ENCODE peak calls at places on chromosomes 2 and 18, in six cellular contexts. M is dorsolateral prefrontal cortex, R is cardiac fibroblast, H is A549, Z is upper lobe of right lung, G is MM.1S. Y is an unnamed sample.

GRCh38 chr2:197328461-197328860 is 17.9 kb upstream of the ANKRD44 start:
- DNase-seq in Z (no peak), R (no peak), G (no peak), H (no peak), M (no peak), Y (no peak)

GRCh38 chr2:239024226-239024625 is 176.3 kb downstream of the TWIST2 start:
- DNase-seq in M (no peak), H (no peak), Z (peak; percentile 45), G (no peak), R (no peak), Y (no peak)

GRCh38 chr18:46386788-46387187 is 270.2 kb downstream of the LOXHD1 start:
- DNase-seq in Z (no peak), H (no peak), R (peak; percentile 3), G (no peak), M (peak; percentile 49), Y (no peak)

GRCh38 chr2:30404354-30405265 is 42.4 kb upstream of the LCLAT1 start:
- DNase-seq in G (no peak), Z (no peak), R (peak; percentile 36), H (no peak), M (peak; percentile 31), Y (no peak)

GRCh38 chr2:195532255-195532627 is 124.8 kb upstream of the SLC39A10 start:
- DNase-seq in H (no peak), Z (no peak), M (no peak), R (no peak), G (no peak), Y (no peak)

GRCh38 chr2:144325086-144325485 is 194.8 kb downstream of the ZEB2 start:
- DNase-seq in H (no peak), Z (no peak), G (no peak), R (no peak), M (no peak), Y (peak; percentile 45)

GRCh38 chr2:236754234-236754924 is 184.8 kb downstream of the ACKR3 start:
- DNase-seq in G (no peak), M (no peak), Z (no peak), H (no peak), R (no peak), Y (no peak)

GRCh38 chr2:151757861-151758260 is 23.6 kb upstream of the NEB start:
- DNase-seq in Z (no peak), M (no peak), H (no peak), G (no peak), R (peak; percentile 55), Y (no peak)

GRCh38 chr2:70964596-70965386 is 13.6 kb upstream of the ANKRD53 start:
- DNase-seq in R (peak; percentile 75), M (peak; percentile 62), H (peak; percentile 80), Z (peak; percentile 84), G (peak; percentile 82), Y (no peak)

GRCh38 chr2:233799087-233799665 is 21.0 kb downstream of the MROH2A start:
- DNase-seq in M (no peak), Z (no peak), G (no peak), H (no peak), R (no peak), Y (no peak)

GRCh38 chr2:85852979-85853498 is 35.8 kb downstream of the ST3GAL5 start:
- DNase-seq in H (no peak), G (no peak), R (no peak), Z (no peak), M (peak; percentile 24), Y (no peak)

GRCh38 chr2:201793631-201794030 is 12.7 kb upstream of the CDK15 start:
- DNase-seq in R (no peak), M (no peak), H (no peak), G (no peak), Z (no peak), Y (no peak)

GRCh38 chr18:25033747-25034471 is 318.1 kb downstream of the ZNF521 start:
- DNase-seq in M (no peak), R (no peak), H (no peak), Z (no peak), G (no peak), Y (no peak)

GRCh38 chr18:75824661-75825060 is 397.2 kb upstream of the SMIM21 start:
- DNase-seq in H (no peak), Z (no peak), M (no peak), G (no peak), R (no peak), Y (no peak)

GRCh38 chr2:61249521-61250071 is 87.6 kb downstream of the C2orf74 start:
- DNase-seq in R (no peak), H (no peak), M (no peak), G (no peak), Z (no peak), Y (no peak)

GRCh38 chr2:149598014-149598395 is 10.4 kb upstream of the MMADHC start:
- DNase-seq in Z (no peak), R (peak; percentile 38), H (no peak), M (no peak), G (no peak), Y (peak; percentile 46)

GRCh38 chr18:78977627-78978271 is 1.9 kb upstream of the SALL3 start:
- DNase-seq in R (no peak), M (no peak), H (no peak), G (no peak), Z (no peak), Y (no peak)

GRCh38 chr2:188292446-188293239 is 969 bp downstream of the GULP1 start:
- DNase-seq in M (peak; percentile 22), Z (peak; percentile 87), G (no peak), H (peak; percentile 30), R (peak; percentile 81), Y (peak; percentile 66)

GRCh38 chr2:130834091-130834922 is 2.4 kb upstream of the ARHGEF4 start:
- DNase-seq in H (no peak), Z (peak; percentile 46), R (peak; percentile 5), M (no peak), G (no peak), Y (peak; percentile 51)

GRCh38 chr2:43391877-43392214 is 165.4 kb upstream of the ZFP36L2 start:
- DNase-seq in R (peak; percentile 66), G (no peak), H (no peak), Z (no peak), M (no peak), Y (no peak)

GRCh38 chr18:50079571-50080295 is 115.2 kb downstream of the MYO5B start:
- DNase-seq in Z (peak; percentile 68), H (no peak), M (peak; percentile 29), R (no peak), G (no peak), Y (no peak)

GRCh38 chr18:48777026-48777736 is 173.6 kb downstream of the SMAD7 start:
- DNase-seq in M (peak; percentile 60), Z (peak; percentile 86), H (peak; percentile 72), G (peak; percentile 68), R (peak; percentile 59), Y (peak; percentile 36)

GRCh38 chr2:219060821-219061791 is at the start of gene IHH:
- DNase-seq in R (no peak), M (no peak), H (no peak), G (no peak), Z (peak; percentile 77), Y (no peak)

GRCh38 chr2:172251231-172251630 is 148.5 kb upstream of the DLX2 start:
- DNase-seq in H (no peak), R (peak; percentile 32), M (no peak), G (no peak), Z (no peak), Y (no peak)

GRCh38 chr2:164812378-164812777 is 29.2 kb downstream of the COBLL1 start:
- DNase-seq in R (no peak), Z (no peak), M (no peak), G (no peak), H (no peak), Y (no peak)

GRCh38 chr2:225367482-225367881 is 32.0 kb upstream of the NYAP2 start:
- DNase-seq in G (no peak), H (no peak), R (no peak), Z (no peak), M (no peak), Y (no peak)

GRCh38 chr18:60809937-60810336 is 437.4 kb upstream of the MC4R start:
- DNase-seq in H (no peak), M (no peak), Z (no peak), R (no peak), G (no peak), Y (no peak)

GRCh38 chr2:70535573-70535972 is 18.1 kb downstream of the TGFA start:
- DNase-seq in R (no peak), H (no peak), M (no peak), G (no peak), Z (no peak), Y (no peak)

GRCh38 chr18:71471963-71472725 is 1072.0 kb downstream of the CBLN2 start:
- DNase-seq in G (no peak), Z (no peak), R (no peak), H (no peak), M (no peak), Y (no peak)

GRCh38 chr2:48855142-48855541 is 99.6 kb upstream of the LHCGR start:
- DNase-seq in H (no peak), G (no peak), Z (no peak), M (no peak), R (no peak), Y (no peak)

GRCh38 chr2:27134781-27135470 is 490 bp upstream of the PREB start:
- DNase-seq in R (no peak), M (no peak), Z (no peak), H (no peak), G (no peak), Y (no peak)
- H3K4me3 ChIP-seq in R (peak overlapping the region; percentile 21), M (peak overlapping the region; percentile 97), Z (peak overlapping the region; percentile 99), H (peak overlapping the region; percentile 89), G (peak overlapping the region; percentile 90), Y (peak overlapping the region; percentile 31)

GRCh38 chr2:205696541-205697441 is 14.5 kb downstream of the NRP2 start:
- DNase-seq in R (peak; percentile 32), M (peak; percentile 51), H (no peak), Z (no peak), G (no peak), Y (no peak)
- H3K4me3 ChIP-seq in R (no peak overlapping the region), M (peak overlapping the region; percentile 26), H (no peak overlapping the region), Z (no peak overlapping the region), G (no peak overlapping the region), Y (no peak overlapping the region)

DNA sequence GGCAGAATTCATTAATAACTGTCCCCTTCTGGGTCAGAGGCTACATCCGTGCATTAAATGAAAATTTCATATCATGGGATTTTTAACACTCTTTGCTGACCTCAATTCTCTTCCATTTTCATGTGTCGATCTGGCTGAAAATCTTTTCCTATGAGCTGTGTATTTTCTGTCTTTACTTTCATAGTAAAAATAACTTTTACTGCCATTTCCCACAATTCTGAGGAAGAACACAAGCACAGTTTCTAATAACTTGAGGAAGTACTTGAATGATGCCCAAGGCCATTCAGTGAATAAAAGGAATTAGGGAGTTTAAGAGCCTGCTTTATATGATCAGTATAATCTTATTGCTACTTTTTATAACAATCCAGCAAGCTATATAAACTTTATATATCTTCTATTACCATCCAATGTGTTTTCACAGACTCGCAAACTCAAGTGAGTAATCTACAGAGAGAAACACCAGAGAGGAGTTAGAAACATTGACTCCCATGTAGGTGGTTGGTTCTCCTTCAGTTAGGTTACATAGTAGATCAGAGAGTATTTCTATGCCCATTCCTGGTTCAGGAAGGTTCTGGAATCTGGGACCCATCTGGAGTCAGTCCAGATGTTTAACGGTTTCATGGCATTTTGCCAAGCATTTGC is 340.0 kb downstream of the FBXO15 start:
- DNase-seq in Z (no peak), G (no peak), H (no peak), R (no peak), M (no peak), Y (no peak)
- H3K4me3 ChIP-seq in Z (no peak overlapping the region), G (no peak overlapping the region), H (no peak overlapping the region), R (no peak overlapping the region), M (no peak overlapping the region), Y (no peak overlapping the region)

DNA sequence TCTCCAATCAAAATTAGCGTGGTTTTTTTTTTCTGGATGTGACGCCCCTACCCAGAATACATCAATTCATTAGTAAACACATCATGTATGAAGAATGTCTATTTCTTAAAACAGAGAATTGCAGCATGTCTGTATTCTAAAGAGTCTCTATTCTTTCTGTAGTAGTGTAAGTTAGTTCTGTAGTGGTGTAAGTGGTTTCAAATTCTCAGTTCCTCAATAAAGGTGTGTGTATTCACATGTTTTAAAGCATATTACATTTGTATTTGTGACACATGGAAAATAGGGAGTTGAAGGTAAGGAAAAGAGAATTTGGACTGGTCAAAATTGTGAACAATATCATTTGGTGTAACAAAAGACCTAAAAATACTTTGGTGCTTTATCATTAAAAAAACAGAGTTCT is 8.0 kb upstream of the GPR75 start:
- DNase-seq in H (no peak), G (no peak), M (no peak), R (no peak), Z (no peak), Y (no peak)
- H3K4me3 ChIP-seq in H (no peak overlapping the region), G (no peak overlapping the region), M (no peak overlapping the region), R (no peak overlapping the region), Z (no peak overlapping the region), Y (no peak overlapping the region)